ENCODE peak calls at places on chromosome 5, in ten cellular contexts. Z, U, I, Y, L, M, C, O, W and S are unnamed samples.
A peak's percentile ranks its signal among the peaks of the same experiment; 100 is the strongest.

GRCh38 chr5:102600964-102601363 is 102.2 kb upstream of the SLCO6A1 start:
- DNase-seq in Z (no peak), U (no peak), I (no peak), Y (no peak), L (peak; percentile 6), M (no peak), C (peak; percentile 68), O (no peak), W (peak; percentile 27), S (no peak)

GRCh38 chr5:133110709-133111108 is 58.9 kb downstream of the HSPA4 start:
- DNase-seq in Z (no peak), U (no peak), I (peak; percentile 42), Y (no peak), L (no peak), M (no peak), C (no peak), O (no peak), W (no peak), S (no peak)

GRCh38 chr5:53343187-53343586 is 137.2 kb upstream of the FST start:
- DNase-seq in Z (no peak), U (no peak), I (no peak), Y (no peak), L (peak; percentile 95), M (no peak), C (peak; percentile 79), O (no peak), W (peak; percentile 97), S (no peak)

GRCh38 chr5:65102501-65102825 is 333.7 kb downstream of the CWC27 start:
- DNase-seq in Z (no peak), U (no peak), I (no peak), Y (no peak), L (no peak), M (no peak), C (no peak), O (no peak), W (no peak), S (no peak)

GRCh38 chr5:36836831-36837230 is 39.7 kb upstream of the NIPBL start:
- DNase-seq in Z (no peak), U (no peak), I (no peak), Y (no peak), L (no peak), M (no peak), C (no peak), O (no peak), W (no peak), S (no peak)

GRCh38 chr5:14153932-14154646 is 10.9 kb downstream of the TRIO start:
- DNase-seq in Z (no peak), U (no peak), I (no peak), Y (peak; percentile 70), L (peak; percentile 85), M (no peak), C (peak; percentile 91), O (peak; percentile 34), W (peak; percentile 87), S (peak; percentile 75)

GRCh38 chr5:174531782-174532191 is 192.6 kb upstream of the MSX2 start:
- DNase-seq in Z (no peak), U (no peak), I (no peak), Y (peak; percentile 51), L (no peak), M (no peak), C (peak; percentile 26), O (no peak), W (peak; percentile 33), S (no peak)

GRCh38 chr5:112697301-112697700 is 40.4 kb upstream of the APC start:
- DNase-seq in Z (no peak), U (no peak), I (no peak), Y (no peak), L (no peak), M (no peak), C (no peak), O (no peak), W (no peak), S (no peak)

GRCh38 chr5:130605200-130605599 is 559.9 kb downstream of the HINT1 start:
- DNase-seq in Z (no peak), U (no peak), I (no peak), Y (no peak), L (no peak), M (no peak), C (peak; percentile 2), O (no peak), W (no peak), S (no peak)

GRCh38 chr5:11608530-11608929 is 295.7 kb downstream of the CTNND2 start:
- DNase-seq in Z (no peak), U (no peak), I (no peak), Y (no peak), L (no peak), M (no peak), C (no peak), O (no peak), W (no peak), S (no peak)

GRCh38 chr5:24789631-24790354 is 145.0 kb upstream of the CDH10 start:
- DNase-seq in Z (no peak), U (no peak), I (no peak), Y (no peak), L (no peak), M (no peak), C (no peak), O (no peak), W (peak; percentile 19), S (no peak)

GRCh38 chr5:96065577-96066385 is 104.1 kb upstream of the ELL2 start:
- DNase-seq in Z (no peak), U (no peak), I (no peak), Y (no peak), L (no peak), M (no peak), C (no peak), O (no peak), W (no peak), S (no peak)

GRCh38 chr5:42274913-42275312 is 148.3 kb upstream of the GHR start:
- DNase-seq in Z (no peak), U (no peak), I (no peak), Y (no peak), L (no peak), M (no peak), C (no peak), O (no peak), W (no peak), S (no peak)

GRCh38 chr5:178642351-178642909 is 15.6 kb upstream of the CLK4 start:
- DNase-seq in Z (no peak), U (no peak), I (no peak), Y (no peak), L (peak; percentile 98), M (no peak), C (peak; percentile 93), O (no peak), W (peak; percentile 87), S (peak; percentile 66)

GRCh38 chr5:142719836-142720330 is 34.0 kb upstream of the FGF1 start:
- DNase-seq in Z (no peak), U (no peak), I (no peak), Y (no peak), L (no peak), M (no peak), C (no peak), O (no peak), W (no peak), S (no peak)

GRCh38 chr5:74542477-74542876 is 98.1 kb downstream of the ENC1 start:
- DNase-seq in Z (no peak), U (no peak), I (no peak), Y (peak; percentile 11), L (peak; percentile 37), M (no peak), C (peak; percentile 65), O (no peak), W (peak; percentile 72), S (no peak)

GRCh38 chr5:8807636-8808035 is 738.2 kb downstream of the SEMA5A start:
- DNase-seq in Z (no peak), U (no peak), I (no peak), Y (no peak), L (peak; percentile 37), M (no peak), C (peak; percentile 33), O (no peak), W (peak; percentile 37), S (no peak)

GRCh38 chr5:137186759-137187461 is 312.2 kb downstream of the SPOCK1 start:
- DNase-seq in Z (no peak), U (no peak), I (no peak), Y (no peak), L (peak; percentile 75), M (no peak), C (peak; percentile 64), O (no peak), W (peak; percentile 91), S (peak; percentile 39)

GRCh38 chr5:178542455-178542854 is 47.7 kb downstream of the COL23A1 start:
- DNase-seq in Z (no peak), U (no peak), I (peak; percentile 65), Y (peak; percentile 75), L (peak; percentile 79), M (no peak), C (peak; percentile 93), O (no peak), W (peak; percentile 49), S (no peak)

GRCh38 chr5:14869286-14870164 is 2.1 kb downstream of the ANKH start:
- DNase-seq in Z (peak; percentile 16), U (no peak), I (peak; percentile 55), Y (no peak), L (no peak), M (peak; percentile 28), C (no peak), O (no peak), W (no peak), S (no peak)

GRCh38 chr5:150659360-150660107 is 1.5 kb upstream of the MYOZ3 start:
- DNase-seq in Z (no peak), U (no peak), I (no peak), Y (no peak), L (no peak), M (no peak), C (no peak), O (no peak), W (no peak), S (no peak)

GRCh38 chr5:148000036-148000435 is 63.7 kb upstream of the SPINK5 start:
- DNase-seq in Z (no peak), U (no peak), I (no peak), Y (no peak), L (no peak), M (no peak), C (no peak), O (no peak), W (no peak), S (no peak)

GRCh38 chr5:67536892-67537291 is 340.3 kb upstream of the CD180 start:
- DNase-seq in Z (no peak), U (no peak), I (no peak), Y (no peak), L (peak; percentile 20), M (no peak), C (no peak), O (no peak), W (no peak), S (no peak)

GRCh38 chr5:176553260-176554085 is 4.3 kb downstream of the CDHR2 start:
- DNase-seq in Z (no peak), U (no peak), I (no peak), Y (no peak), L (no peak), M (no peak), C (no peak), O (no peak), W (no peak), S (no peak)

GRCh38 chr5:86666981-86667380 is 49.2 kb downstream of the COX7C start:
- DNase-seq in Z (no peak), U (no peak), I (no peak), Y (no peak), L (no peak), M (no peak), C (no peak), O (no peak), W (no peak), S (no peak)

GRCh38 chr5:132886064-132886823 is 12.8 kb downstream of the LEAP2 start:
- DNase-seq in Z (no peak), U (no peak), I (no peak), Y (no peak), L (no peak), M (no peak), C (no peak), O (no peak), W (no peak), S (no peak)

GRCh38 chr5:77302247-77302646 is 91.8 kb downstream of the PDE8B start:
- DNase-seq in Z (no peak), U (no peak), I (no peak), Y (no peak), L (no peak), M (no peak), C (no peak), O (no peak), W (no peak), S (no peak)

GRCh38 chr5:158876263-158876942 is 223.3 kb downstream of the EBF1 start:
- DNase-seq in Z (no peak), U (no peak), I (no peak), Y (no peak), L (no peak), M (no peak), C (no peak), O (no peak), W (no peak), S (no peak)